ENCODE peak calls at places on chromosomes 1 and 21, in four cellular contexts. A, H, L and Z are unnamed samples.

GRCh38 chr1:77539510-77540142 is 142.8 kb downstream of the ZZZ3 start:
- DNase-seq in A (no peak), H (peak), L (peak), Z (peak)

GRCh38 chr1:236917448-236917847 is 86.8 kb downstream of the MT1HL1 start:
- DNase-seq in L (no peak), A (no peak), H (no peak), Z (no peak)

GRCh38 chr1:80358141-80358540 is 1351.6 kb upstream of the ADGRL4 start:
- DNase-seq in H (no peak), A (no peak), L (no peak), Z (no peak)

GRCh38 chr21:38256599-38257302 is at the start of gene KCNJ15:
- DNase-seq in A (no peak), L (no peak), H (no peak), Z (no peak)

GRCh38 chr1:101288491-101288944 is 51.7 kb downstream of the S1PR1 start:
- DNase-seq in A (peak), L (peak), H (peak), Z (peak)

GRCh38 chr1:10920063-10920626 is 92.3 kb upstream of the TARDBP start:
- DNase-seq in H (no peak), L (no peak), A (no peak), Z (no peak)

GRCh38 chr1:33270379-33270778 is 14.1 kb downstream of the ZNF362 start:
- DNase-seq in A (no peak), H (no peak), L (no peak), Z (no peak)

GRCh38 chr1:202014915-202015676 is 4.7 kb downstream of the ELF3 start:
- DNase-seq in L (no peak), H (no peak), A (no peak), Z (no peak)

GRCh38 chr21:29075706-29076447 is 2.4 kb upstream of the CCT8 start:
- DNase-seq in H (no peak), A (no peak), L (no peak), Z (no peak)

GRCh38 chr1:5376538-5377247 is 615.5 kb downstream of the NPHP4 start:
- DNase-seq in H (no peak), L (no peak), A (no peak), Z (no peak)

GRCh38 chr1:209628618-209629299 is 23.5 kb downstream of the LAMB3 start:
- DNase-seq in H (no peak), L (no peak), A (no peak), Z (no peak)

GRCh38 chr1:246579818-246580217 is 13.6 kb downstream of the CNST start:
- DNase-seq in L (no peak), A (no peak), H (no peak), Z (peak)

GRCh38 chr1:226422478-226422877 is 14.6 kb upstream of the PARP1 start:
- DNase-seq in A (no peak), L (no peak), H (no peak), Z (no peak)

GRCh38 chr1:1171551-1172340 is 1.9 kb upstream of the TTLL10 start:
- DNase-seq in H (no peak), A (peak), L (peak), Z (no peak)
- H3K4me3 ChIP-seq in H (no peak), A (no peak), L (no peak), Z (no peak)

DNA sequence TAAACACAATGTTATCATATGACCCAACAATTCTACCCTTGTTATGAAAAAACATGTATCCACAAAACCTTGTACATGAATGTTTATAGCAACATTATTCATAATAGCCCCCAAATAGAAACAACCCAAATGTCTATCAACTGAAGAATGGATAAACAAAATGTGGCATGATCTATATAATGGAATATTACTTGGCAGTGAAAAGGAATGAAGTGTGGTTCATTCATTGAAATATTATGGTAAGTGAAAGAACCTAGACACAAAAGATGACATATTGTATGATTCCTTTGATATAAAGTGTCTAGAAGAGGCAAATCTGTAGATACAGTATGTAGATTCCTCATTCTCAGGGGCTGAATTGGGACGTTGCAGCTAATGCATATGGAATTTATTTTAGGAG is 151.2 kb downstream of the KIF26B start:
- DNase-seq in A (no peak), H (no peak), L (no peak), Z (no peak)
- TF ChIP-seq CTCF in A (no peak), H (no peak), L (no peak), Z (no peak)

GRCh38 chr1:234656981-234657651 is 47.1 kb upstream of the IRF2BP2 start:
- DNase-seq in A (no peak), L (no peak), H (peak), Z (peak)
- H3K4me3 ChIP-seq in A (no peak), L (no peak), H (no peak), Z (no peak)

GRCh38 chr1:167441222-167441621 is 77.1 kb downstream of the CD247 start:
- DNase-seq in A (no peak), H (no peak), L (no peak), Z (no peak)

GRCh38 chr1:167440776-167441175 is 77.6 kb downstream of the CD247 start:
- DNase-seq in A (no peak), L (no peak), H (no peak), Z (no peak)

GRCh38 chr1:167440345-167440744 is 78.0 kb downstream of the CD247 start:
- DNase-seq in H (no peak), A (no peak), L (no peak), Z (no peak)

GRCh38 chr1:167438171-167439138 is 79.9 kb downstream of the CD247 start:
- DNase-seq in L (no peak), H (no peak), A (peak), Z (no peak)

GRCh38 chr1:167439301-167439988 is 78.9 kb downstream of the CD247 start:
- DNase-seq in H (peak), A (peak), L (peak), Z (peak)
- TF ChIP-seq CTCF in H (peak), A (no peak), L (peak), Z (peak)

GRCh38 chr21:31874817-31875216 is 2.0 kb downstream of the HUNK start:
- DNase-seq in A (no peak), H (no peak), L (peak), Z (no peak)
- H3K4me3 ChIP-seq in A (no peak), H (no peak), L (peak), Z (no peak)

GRCh38 chr1:155649689-155650088 is 38.9 kb downstream of the YY1AP1 start:
- DNase-seq in L (no peak), A (no peak), H (no peak), Z (no peak)
- TF ChIP-seq CTCF in L (no peak), A (no peak), H (no peak), Z (no peak)

DNA sequence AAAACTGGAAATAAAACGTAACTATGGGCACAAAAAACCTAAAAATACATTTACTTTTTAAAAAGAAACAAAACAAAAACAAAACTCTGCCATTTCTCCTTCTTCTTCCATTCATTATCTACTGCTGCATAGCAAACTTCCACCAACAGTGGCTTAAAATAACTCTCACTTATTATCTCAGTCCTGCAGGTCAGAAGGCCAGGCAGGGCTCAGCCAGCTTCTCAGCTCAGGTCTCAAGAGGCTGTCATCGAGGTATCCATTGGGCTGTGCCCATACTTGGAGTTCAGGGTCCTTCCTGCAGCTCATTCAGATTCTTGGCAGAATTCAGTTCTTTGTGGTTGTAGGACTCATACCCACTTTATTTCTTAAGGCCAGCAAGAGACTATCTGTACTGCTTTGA is 352.7 kb upstream of the PLD5 start:
- DNase-seq in A (no peak), L (no peak), H (no peak), Z (no peak)
- H3K4me3 ChIP-seq in A (no peak), L (no peak), H (no peak), Z (no peak)

DNA sequence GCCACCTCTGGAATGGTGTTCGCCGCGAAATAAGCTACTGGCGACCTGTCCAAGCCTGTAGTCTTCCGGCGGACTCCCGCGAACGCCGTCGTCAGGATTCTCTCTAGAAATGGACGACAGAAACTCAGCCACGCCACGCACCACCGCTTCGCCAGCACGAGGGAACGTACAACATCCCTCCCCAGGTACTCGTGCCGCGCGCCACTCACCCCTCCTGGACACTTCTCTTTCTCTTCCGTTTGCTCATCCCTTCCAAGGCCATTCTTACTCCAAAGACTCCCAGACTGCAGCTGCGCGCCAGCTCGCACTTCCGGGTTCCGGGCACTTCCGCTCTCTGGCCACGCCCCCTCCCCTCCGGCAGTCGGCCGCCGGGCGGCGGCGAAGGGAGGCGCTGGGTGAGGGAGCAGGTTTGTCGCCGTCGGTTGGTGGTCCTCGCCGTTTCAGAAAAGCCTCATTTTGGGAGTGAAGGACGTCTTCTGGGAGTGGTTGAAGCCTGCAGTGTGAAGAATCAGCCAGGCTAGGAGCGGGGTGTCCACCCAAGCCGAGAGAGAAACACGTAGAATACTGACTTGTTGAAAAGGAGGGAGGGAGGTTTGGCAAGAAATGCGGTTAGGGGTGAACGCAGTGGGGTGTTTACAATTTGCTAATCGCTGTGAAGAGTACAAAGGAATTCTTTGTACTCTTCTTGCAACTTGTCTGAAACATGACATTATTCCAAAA is at the start of gene RBM34:
- DNase-seq in A (peak), L (peak), H (peak), Z (peak)
- TF ChIP-seq CTCF in A (peak), L (peak), H (peak), Z (peak)